ENCODE peak calls at places on chromosomes 5 and 9, in eight cellular contexts. C, O, S, V, X, W, F and B are unnamed samples.

GRCh38 chr5:93305984-93306383 is 275.0 kb downstream of the NR2F1-AS1 start:
- DNase-seq in X (no peak), W (no peak), F (no peak), O (no peak), V (no peak), S (peak), C (no peak), B (no peak)

GRCh38 chr9:78369644-78370219 is 72.8 kb downstream of the PSAT1 start:
- DNase-seq in C (peak), F (peak), V (peak), X (peak), O (peak), W (peak), S (peak), B (peak)

GRCh38 chr5:157362982-157363381 is 97.0 kb upstream of the NIPAL4 start:
- DNase-seq in S (peak), C (no peak), F (no peak), V (no peak), W (no peak), X (no peak), O (no peak), B (no peak)

GRCh38 chr9:137759649-137760321 is 117.8 kb upstream of the CACNA1B start:
- DNase-seq in W (no peak), F (no peak), S (no peak), X (no peak), V (no peak), C (no peak), O (no peak), B (no peak)

GRCh38 chr5:146533260-146533857 is 17.4 kb upstream of the GPR151 start:
- DNase-seq in X (peak), S (peak), V (peak), O (peak), C (peak), W (peak), F (peak), B (peak)

GRCh38 chr9:129964901-129965734 is 77.9 kb downstream of the FNBP1 start:
- DNase-seq in V (no peak), S (peak), C (no peak), O (no peak), X (no peak), W (peak), F (no peak), B (no peak)

GRCh38 chr9:14910178-14910805 is at the start of gene FREM1:
- DNase-seq in F (no peak), W (peak), C (no peak), V (no peak), O (no peak), X (peak), S (no peak), B (no peak)

GRCh38 chr9:113798062-113799030 is 77.8 kb upstream of the ZNF618 start:
- DNase-seq in W (peak), C (no peak), O (no peak), V (no peak), F (no peak), X (no peak), S (no peak), B (no peak)

GRCh38 chr9:33458444-33458843 is 11.1 kb upstream of the AQP3 start:
- DNase-seq in V (peak), W (no peak), C (peak), F (no peak), X (no peak), O (peak), S (peak), B (peak)

GRCh38 chr5:79512692-79513518 is 1.0 kb downstream of the HOMER1 start:
- DNase-seq in C (no peak), V (peak), O (no peak), F (no peak), X (no peak), W (peak), S (peak), B (peak)